ENCODE peak calls at places on chromosomes 13 and 19, in ten cellular contexts. L, C, Z, Q, X, Y, K, I, H and W are unnamed samples.

GRCh38 chr19:39303373-39304184 is 7.4 kb downstream of the IFNL1 start:
- DNase-seq in Q (no peak), Y (no peak), H (no peak), Z (no peak), I (no peak), C (no peak), K (no peak), X (no peak), L (no peak), W (no peak)

GRCh38 chr13:112814905-112815585 is 125.2 kb downstream of the ATP11A start:
- DNase-seq in C (no peak), Q (peak), L (no peak), I (peak), Z (no peak), X (peak), K (peak), Y (no peak), H (no peak), W (no peak)

GRCh38 chr13:24261566-24261965 is 47.8 kb upstream of the C1QTNF9 start:
- DNase-seq in C (no peak), X (no peak), Z (no peak), Q (no peak), Y (no peak), H (no peak), L (no peak), K (no peak), I (no peak), W (no peak)

GRCh38 chr19:13861714-13862531 is 15.0 kb upstream of the NANOS3 start:
- DNase-seq in C (peak), K (peak), I (peak), X (peak), Q (peak), Y (peak), H (peak), L (peak), Z (peak), W (peak)

GRCh38 chr13:91813255-91813654 is 414.8 kb downstream of the GPC5 start:
- DNase-seq in Y (no peak), Z (no peak), Q (no peak), L (no peak), K (no peak), X (no peak), I (no peak), H (no peak), C (no peak), W (no peak)

GRCh38 chr13:100523994-100524393 is 64.6 kb downstream of the GGACT start:
- DNase-seq in Z (no peak), X (no peak), Y (no peak), Q (no peak), L (no peak), I (no peak), H (no peak), K (no peak), C (no peak), W (no peak)

GRCh38 chr13:74105871-74106270 is 28.3 kb downstream of the KLF12 start:
- DNase-seq in Z (no peak), X (no peak), C (no peak), L (no peak), K (no peak), Y (no peak), Q (no peak), I (no peak), H (no peak), W (no peak)

GRCh38 chr13:26923824-26924605 is 163.4 kb upstream of the GPR12 start:
- DNase-seq in L (no peak), Q (peak), K (peak), Y (peak), I (no peak), Z (no peak), X (peak), C (no peak), H (no peak), W (peak)

GRCh38 chr13:80712026-80712425 is 371.1 kb upstream of the SPRY2 start:
- DNase-seq in Z (no peak), K (no peak), Y (no peak), H (no peak), I (no peak), L (no peak), Q (peak), X (no peak), C (no peak), W (peak)

GRCh38 chr13:25227690-25228089 is 55.6 kb upstream of the AMER2 start:
- DNase-seq in K (no peak), L (no peak), X (no peak), C (no peak), Y (no peak), H (no peak), I (no peak), Q (no peak), Z (no peak), W (no peak)

GRCh38 chr19:27974082-27974513 is 1238.9 kb downstream of the UQCRFS1 start:
- DNase-seq in L (peak), H (peak), Y (no peak), Z (no peak), X (peak), I (no peak), K (no peak), C (no peak), Q (peak), W (peak)

GRCh38 chr13:34249546-34249945 is 431.6 kb downstream of the RFC3 start:
- DNase-seq in I (no peak), Y (no peak), Q (no peak), K (no peak), C (no peak), X (no peak), L (no peak), Z (no peak), H (no peak), W (no peak)

GRCh38 chr19:9986787-9987281 is 23.5 kb downstream of the COL5A3 start:
- DNase-seq in K (no peak), C (peak), Q (no peak), X (no peak), H (peak), I (no peak), Y (no peak), Z (peak), L (no peak), W (peak)

GRCh38 chr13:75763511-75763910 is 127.4 kb downstream of the LMO7 start:
- DNase-seq in H (no peak), C (no peak), Y (no peak), I (no peak), Z (no peak), K (no peak), L (no peak), Q (no peak), X (no peak), W (no peak)

GRCh38 chr13:92967923-92968322 is 258.7 kb upstream of the GPC6 start:
- DNase-seq in Q (no peak), I (no peak), Z (no peak), L (no peak), Y (peak), C (no peak), K (peak), X (peak), H (no peak), W (peak)

GRCh38 chr19:43305642-43306041 is 36.3 kb upstream of the PSG9 start:
- DNase-seq in Z (no peak), C (no peak), X (no peak), Y (no peak), Q (no peak), H (no peak), K (no peak), L (no peak), I (no peak), W (no peak)

GRCh38 chr19:50365434-50366306 is at the start of gene NAPSA:
- DNase-seq in H (no peak), I (no peak), Y (no peak), C (no peak), K (no peak), L (no peak), X (no peak), Z (no peak), Q (no peak), W (no peak)

GRCh38 chr19:15448014-15448777 is 1.6 kb downstream of the WIZ start:
- DNase-seq in I (no peak), Y (no peak), L (no peak), K (no peak), Z (no peak), C (no peak), X (no peak), Q (no peak), H (no peak), W (no peak)

GRCh38 chr19:4719499-4719866 is 4.2 kb downstream of the DPP9 start:
- DNase-seq in Q (no peak), L (no peak), K (no peak), Z (no peak), X (no peak), H (no peak), C (no peak), Y (no peak), I (no peak), W (no peak)

GRCh38 chr13:84445776-84446175 is 563.5 kb upstream of the SLITRK1 start:
- DNase-seq in H (no peak), K (no peak), Q (peak), Z (no peak), L (no peak), C (no peak), I (no peak), X (no peak), Y (peak), W (peak)

GRCh38 chr19:54470991-54471782 is 1.9 kb downstream of the CDC42EP5 start:
- DNase-seq in Z (no peak), Y (no peak), Q (no peak), K (no peak), L (no peak), C (no peak), X (no peak), H (peak), I (no peak), W (no peak)

GRCh38 chr13:107202371-107203023 is 634.6 kb upstream of the ARGLU1 start:
- DNase-seq in K (no peak), H (no peak), L (no peak), I (no peak), Q (peak), C (no peak), Z (peak), Y (peak), X (peak), W (peak)

GRCh38 chr13:72129117-72129516 is 262.1 kb upstream of the DACH1 start:
- DNase-seq in Q (no peak), I (no peak), Y (no peak), K (no peak), Z (no peak), H (no peak), L (no peak), X (no peak), C (no peak), W (no peak)

GRCh38 chr13:35866801-35867200 is 264.4 kb downstream of the DCLK1 start:
- DNase-seq in C (no peak), X (no peak), L (no peak), K (peak), Y (no peak), Z (no peak), Q (no peak), H (no peak), I (no peak), W (no peak)

GRCh38 chr13:23320926-23321533 is 112.5 kb downstream of the SACS start:
- DNase-seq in X (no peak), L (no peak), C (no peak), H (no peak), K (no peak), Z (no peak), Y (no peak), Q (no peak), I (no peak), W (no peak)

GRCh38 chr13:45198924-45199323 is 1.9 kb downstream of the KCTD4 start:
- DNase-seq in Q (no peak), I (no peak), K (no peak), Y (no peak), Z (no peak), C (no peak), L (no peak), X (no peak), H (no peak), W (no peak)

GRCh38 chr19:1081301-1082164 is 13.6 kb downstream of the POLR2E start:
- DNase-seq in C (no peak), L (peak), Q (no peak), I (no peak), X (no peak), H (no peak), Z (no peak), Y (no peak), K (no peak), W (no peak)

GRCh38 chr13:114072421-114072820 is 60.0 kb downstream of the RASA3 start:
- DNase-seq in L (no peak), Y (no peak), C (no peak), Z (no peak), K (no peak), X (no peak), H (no peak), I (no peak), Q (no peak), W (no peak)

GRCh38 chr19:47608074-47608907 is 643 bp upstream of the BICRA start:
- DNase-seq in Q (peak), H (peak), C (peak), I (peak), K (peak), Y (peak), X (peak), Z (peak), L (peak), W (peak)

GRCh38 chr13:113856716-113857065 is 7.2 kb downstream of the GAS6 start:
- DNase-seq in Z (peak), L (no peak), Y (no peak), X (no peak), H (no peak), Q (peak), K (peak), I (no peak), C (no peak), W (peak)

GRCh38 chr13:73303858-73304257 is 245.1 kb downstream of the KLF5 start:
- DNase-seq in Q (peak), X (peak), I (peak), L (no peak), Z (no peak), Y (peak), C (no peak), H (no peak), K (peak), W (peak)

GRCh38 chr19:58042709-58043340 is 9.0 kb downstream of the ZSCAN1 start:
- DNase-seq in L (no peak), C (no peak), Q (no peak), X (no peak), Y (no peak), H (no peak), K (no peak), Z (no peak), I (no peak), W (no peak)

GRCh38 chr19:27679905-27680304 is 1533.0 kb downstream of the UQCRFS1 start:
- DNase-seq in C (no peak), Q (no peak), X (no peak), I (no peak), K (no peak), H (no peak), Z (no peak), L (no peak), Y (no peak), W (no peak)

GRCh38 chr19:10288662-10289166 is 1.0 kb upstream of the ICAM5 start:
- DNase-seq in Q (peak), C (no peak), Y (no peak), I (no peak), H (no peak), X (no peak), L (peak), Z (no peak), K (peak), W (peak)

GRCh38 chr19:57759096-57759495 is 10.4 kb upstream of the ZNF586 start:
- DNase-seq in K (no peak), X (no peak), H (no peak), I (no peak), Z (no peak), C (no peak), L (no peak), Y (no peak), Q (no peak), W (no peak)

GRCh38 chr19:1953441-1954094 is 12.6 kb downstream of the CSNK1G2 start:
- DNase-seq in Z (no peak), K (no peak), Y (no peak), I (no peak), H (no peak), X (no peak), Q (no peak), L (no peak), C (no peak), W (no peak)